ENCODE peak calls at places on chromosomes 7 and 10, in ten cellular contexts. P is heart left ventricle; Z is 8988T; H is NCI-H774; J is esophagus squamous epithelium; F is iPS-NIHi11; T is GM12865; Q is NCI-H82; U is effector CD4-positive, alpha-beta T cell; N is central memory CD4-positive, alpha-beta T cell. S is an unnamed sample.

GRCh38 chr7:20330176-20330796 is 414 bp upstream of the ITGB8 start:
- DNase-seq in P (peak; percentile 82), Z (peak; percentile 20), H (peak; percentile 55), J (peak; percentile 17), F (peak; percentile 71), T (peak; percentile 87), Q (peak; percentile 74), U (no peak), N (no peak), S (peak; percentile 96)

GRCh38 chr7:1318661-1319060 is 86.0 kb downstream of the UNCX start:
- DNase-seq in P (no peak), Z (no peak), H (no peak), J (no peak), F (no peak), T (no peak), Q (no peak), U (no peak), N (no peak), S (no peak)

GRCh38 chr7:875051-875450 is 1.3 kb upstream of the GET4 start:
- DNase-seq in P (no peak), Z (no peak), H (peak; percentile 90), J (no peak), F (no peak), T (no peak), Q (no peak), U (no peak), N (no peak), S (peak; percentile 52)

GRCh38 chr7:1669954-1670893 is at the start of gene ELFN1:
- DNase-seq in P (peak; percentile 31), Z (no peak), H (no peak), J (no peak), F (peak; percentile 88), T (no peak), Q (peak; percentile 90), U (no peak), N (no peak), S (peak; percentile 85)

GRCh38 chr7:151233111-151233701 is 923 bp downstream of the CHPF2 start:
- DNase-seq in P (peak; percentile 43), Z (no peak), H (no peak), J (no peak), F (peak; percentile 41), T (peak; percentile 67), Q (peak; percentile 37), U (peak; percentile 57), N (peak; percentile 56), S (peak; percentile 56)

GRCh38 chr7:28662236-28662635 is 249.9 kb downstream of the CREB5 start:
- DNase-seq in P (no peak), Z (no peak), H (no peak), J (no peak), F (no peak), T (peak; percentile 22), Q (no peak), U (no peak), N (no peak), S (peak; percentile 33)

GRCh38 chr10:46091080-46091833 is 45.2 kb upstream of the MSMB start:
- DNase-seq in P (no peak), Z (no peak), H (no peak), J (no peak), F (peak; percentile 3), T (no peak), Q (no peak), U (no peak), N (no peak), S (no peak)

GRCh38 chr7:100166317-100166940 is 2.0 kb downstream of the GAL3ST4 start:
- DNase-seq in P (no peak), Z (peak; percentile 10), H (no peak), J (no peak), F (no peak), T (no peak), Q (no peak), U (no peak), N (peak; percentile 43), S (no peak)

GRCh38 chr7:43689115-43689514 is 40.2 kb downstream of the COA1 start:
- DNase-seq in P (no peak), Z (no peak), H (no peak), J (no peak), F (no peak), T (no peak), Q (no peak), U (no peak), N (no peak), S (no peak)

GRCh38 chr7:129739427-129739826 is 127.9 kb downstream of the NRF1 start:
- DNase-seq in P (peak; percentile 46), Z (no peak), H (no peak), J (no peak), F (no peak), T (no peak), Q (peak; percentile 85), U (no peak), N (no peak), S (no peak)

GRCh38 chr10:10992072-10992471 is 25.6 kb upstream of the CELF2 start:
- DNase-seq in P (no peak), Z (no peak), H (no peak), J (no peak), F (no peak), T (no peak), Q (no peak), U (no peak), N (no peak), S (no peak)

GRCh38 chr10:44968887-44969400 is 9.3 kb downstream of the RASSF4 start:
- DNase-seq in P (no peak), Z (no peak), H (no peak), J (no peak), F (no peak), T (no peak), Q (no peak), U (no peak), N (no peak), S (no peak)

GRCh38 chr7:109532262-109532992 is 962.8 kb downstream of the DNAJB9 start:
- DNase-seq in P (no peak), Z (no peak), H (no peak), J (no peak), F (no peak), T (peak; percentile 11), Q (no peak), U (no peak), N (no peak), S (no peak)

GRCh38 chr10:3636356-3637181 is 148.4 kb downstream of the KLF6 start:
- DNase-seq in P (no peak), Z (no peak), H (no peak), J (no peak), F (no peak), T (no peak), Q (no peak), U (no peak), N (no peak), S (no peak)

GRCh38 chr7:28411876-28412662 is at the start of gene CREB5:
- DNase-seq in P (peak; percentile 21), Z (no peak), H (no peak), J (no peak), F (no peak), T (peak; percentile 55), Q (peak; percentile 79), U (no peak), N (no peak), S (peak; percentile 66)

GRCh38 chr7:43385856-43386255 is 197.1 kb upstream of the STK17A start:
- DNase-seq in P (no peak), Z (no peak), H (no peak), J (no peak), F (no peak), T (no peak), Q (no peak), U (no peak), N (no peak), S (no peak)

GRCh38 chr10:68829952-68830351 is 2.6 kb downstream of the STOX1 start:
- DNase-seq in P (no peak), Z (no peak), H (no peak), J (no peak), F (no peak), T (no peak), Q (no peak), U (no peak), N (no peak), S (no peak)

GRCh38 chr10:5413012-5413938 is 918 bp downstream of the NET1 start:
- DNase-seq in P (no peak), Z (no peak), H (no peak), J (no peak), F (peak; percentile 45), T (peak; percentile 9), Q (peak; percentile 44), U (no peak), N (no peak), S (peak; percentile 57)

GRCh38 chr7:108134486-108134885 is 4.3 kb upstream of the LAMB4 start:
- DNase-seq in P (no peak), Z (no peak), H (no peak), J (no peak), F (no peak), T (no peak), Q (no peak), U (no peak), N (no peak), S (no peak)

GRCh38 chr7:24981544-24981951 is 1.6 kb upstream of the OSBPL3 start:
- DNase-seq in P (peak; percentile 46), Z (no peak), H (peak; percentile 1), J (no peak), F (peak; percentile 11), T (peak; percentile 77), Q (peak; percentile 44), U (peak; percentile 37), N (peak; percentile 47), S (peak; percentile 43)

GRCh38 chr10:58513189-58514101 is 773 bp downstream of the BICC1 start:
- DNase-seq in P (peak; percentile 68), Z (peak; percentile 56), H (no peak), J (no peak), F (peak; percentile 52), T (no peak), Q (peak; percentile 62), U (no peak), N (no peak), S (peak; percentile 50)

GRCh38 chr7:51539840-51540239 is 223.2 kb upstream of the COBL start:
- DNase-seq in P (no peak), Z (no peak), H (no peak), J (no peak), F (no peak), T (no peak), Q (no peak), U (no peak), N (no peak), S (no peak)

GRCh38 chr10:58393317-58393716 is 8.1 kb downstream of the TFAM start:
- DNase-seq in P (no peak), Z (no peak), H (no peak), J (no peak), F (no peak), T (no peak), Q (peak; percentile 84), U (no peak), N (no peak), S (no peak)

GRCh38 chr10:10986606-10987005 is 31.1 kb upstream of the CELF2 start:
- DNase-seq in P (no peak), Z (no peak), H (no peak), J (no peak), F (no peak), T (no peak), Q (no peak), U (no peak), N (no peak), S (no peak)

GRCh38 chr10:35822316-35822715 is 180.2 kb upstream of the FZD8 start:
- DNase-seq in P (peak; percentile 74), Z (no peak), H (no peak), J (no peak), F (peak; percentile 52), T (peak; percentile 22), Q (peak; percentile 77), U (no peak), N (no peak), S (peak; percentile 97)

S was measured in mesendoderm.